ENCODE peak calls at places on chromosome 6, in nine cellular contexts. I is endothelial cell; X is GM12864; L is endodermal cell; M is GM12865; K is CD4-positive, alpha-beta T cell; B is epithelial cell of esophagus; G is HFFc6; J is Calu3. V is an unnamed sample.

GRCh38 chr6:47195251-47195650 is 114.5 kb downstream of the TNFRSF21 start:
- DNase-seq in M (no peak), B (no peak), I (no peak), J (no peak), K (no peak), G (no peak), L (no peak), X (no peak), V (no peak)

GRCh38 chr6:14827366-14827765 is 418.5 kb upstream of the JARID2 start:
- DNase-seq in I (no peak), G (no peak), L (no peak), K (no peak), J (no peak), B (no peak), M (no peak), X (no peak), V (no peak)

GRCh38 chr6:30319146-30319835 is 7.4 kb upstream of the TRIM39 start:
- DNase-seq in X (no peak), K (no peak), M (no peak), L (no peak), I (no peak), B (no peak), G (no peak), J (no peak), V (no peak)

GRCh38 chr6:1103945-1104623 is 207.8 kb upstream of the FOXQ1 start:
- DNase-seq in M (no peak), B (no peak), I (no peak), X (no peak), G (no peak), K (no peak), L (peak; percentile 59), J (no peak), V (no peak)

GRCh38 chr6:4774715-4775590 is 1.3 kb upstream of the CDYL start:
- DNase-seq in M (no peak), J (peak; percentile 34), B (peak; percentile 34), I (peak; percentile 37), K (peak; percentile 12), G (peak; percentile 10), L (no peak), X (no peak), V (no peak)

GRCh38 chr6:125596020-125596419 is 153.4 kb upstream of the HEY2 start:
- DNase-seq in K (no peak), M (no peak), I (no peak), X (no peak), L (no peak), J (no peak), G (no peak), B (peak; percentile 95), V (no peak)

GRCh38 chr6:127854009-127854408 is 46.8 kb downstream of the THEMIS start:
- DNase-seq in J (no peak), M (peak; percentile 17), L (no peak), I (no peak), K (no peak), X (no peak), G (no peak), B (peak; percentile 25), V (no peak)

GRCh38 chr6:71336901-71337300 is 48.3 kb downstream of the OGFRL1 start:
- DNase-seq in G (no peak), X (no peak), I (no peak), M (no peak), K (no peak), L (no peak), B (no peak), J (no peak), V (no peak)

GRCh38 chr6:9292975-9293374 is 857.6 kb upstream of the SLC35B3 start:
- DNase-seq in M (no peak), G (no peak), J (no peak), L (no peak), I (no peak), X (no peak), B (no peak), K (no peak), V (no peak)

GRCh38 chr6:44002591-44003344 is 124.5 kb downstream of the MRPL14 start:
- DNase-seq in I (peak; percentile 43), J (peak; percentile 97), M (peak; percentile 70), B (peak; percentile 57), X (no peak), L (peak; percentile 92), G (peak; percentile 7), K (peak; percentile 15), V (peak; percentile 89)

GRCh38 chr6:87078983-87079616 is 15.8 kb downstream of the CGA start:
- DNase-seq in I (peak; percentile 87), L (peak; percentile 96), X (peak; percentile 27), J (peak; percentile 83), M (peak; percentile 79), B (peak; percentile 75), G (peak; percentile 52), K (peak; percentile 6), V (no peak)

DNA sequence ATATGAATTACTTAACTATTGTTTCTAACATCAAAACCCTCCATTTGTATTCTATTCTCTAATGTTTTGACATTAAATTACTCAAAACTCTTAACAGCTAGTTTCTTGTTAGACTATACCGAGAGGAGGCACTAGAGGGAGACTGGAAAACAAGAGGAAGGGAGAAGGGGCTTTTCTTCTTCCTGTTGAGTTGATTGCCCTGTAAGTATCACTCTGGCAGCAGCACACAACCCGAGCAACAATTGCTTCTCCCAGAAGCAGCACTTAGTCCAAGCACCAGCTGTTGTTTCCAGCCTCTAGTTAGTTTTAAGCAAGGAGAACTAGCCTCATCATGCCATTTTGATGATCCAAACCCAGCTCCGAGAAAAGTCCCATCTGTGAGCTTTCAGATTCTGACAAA is 603.8 kb downstream of the PRKN start:
- DNase-seq in X (no peak), G (no peak), B (no peak), L (peak; percentile 52), K (no peak), I (no peak), M (no peak), J (no peak), V (no peak)
- TF ChIP-seq CTCF in X (no peak), G (no peak), B (no peak), L (peak; percentile 80), K (no peak), I (peak; percentile 32), M (no peak), J (peak; percentile 40), V (peak; percentile 69)

DNA sequence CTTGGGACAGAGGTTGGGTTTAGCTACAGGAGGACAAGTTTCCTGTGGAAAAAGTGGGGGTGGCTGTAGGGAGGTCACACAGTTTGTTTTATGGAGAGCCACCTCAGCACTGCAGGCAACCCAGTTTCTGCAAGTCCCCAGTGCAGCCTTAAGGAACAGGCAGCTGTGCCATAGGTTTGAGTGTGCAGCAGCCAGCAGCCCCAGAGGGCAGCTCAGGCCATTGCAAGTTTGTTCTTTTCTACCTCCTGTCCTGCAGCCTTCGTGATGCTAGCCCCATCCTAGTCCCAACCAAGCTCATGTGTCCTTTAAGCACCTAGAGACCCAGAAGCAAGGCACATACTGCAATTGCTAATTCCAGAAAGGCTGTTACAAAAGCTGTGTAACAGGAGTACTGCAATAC is 58.8 kb downstream of the ZBTB9 start:
- DNase-seq in K (no peak), L (no peak), I (peak; percentile 15), M (peak; percentile 25), B (no peak), X (no peak), G (no peak), J (no peak), V (no peak)
- TF ChIP-seq CTCF in K (no peak), L (peak; percentile 43), I (no peak), M (no peak), B (no peak), X (peak; percentile 48), G (no peak), J (no peak), V (no peak)

DNA sequence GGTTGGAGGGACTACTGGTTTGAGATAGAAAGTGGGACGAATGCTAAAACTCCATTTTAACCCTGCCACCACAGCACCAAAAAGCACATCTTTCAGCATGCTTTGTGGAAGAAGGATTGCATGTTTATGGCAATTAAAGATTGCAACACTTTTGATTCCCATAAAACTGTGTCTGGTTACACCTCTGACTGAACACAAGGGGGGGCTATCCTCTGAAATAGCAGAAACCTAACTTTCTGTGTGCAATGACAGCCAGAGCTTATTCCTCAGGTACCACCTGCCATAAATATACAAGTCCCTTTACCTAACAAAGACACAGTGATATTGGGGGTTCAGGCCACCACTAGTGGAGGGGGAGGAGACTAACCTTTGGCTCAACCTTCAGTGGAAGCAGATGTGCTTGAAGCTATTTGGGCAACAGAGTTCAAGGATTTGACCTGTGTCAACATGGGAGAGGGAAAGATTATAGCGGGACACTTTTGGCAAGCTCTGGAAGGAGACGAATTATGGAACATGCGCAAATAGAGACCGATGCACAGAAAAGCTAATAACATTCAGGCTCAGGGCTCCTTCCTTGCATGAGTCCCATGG is 9.6 kb upstream of the PLG start:
- DNase-seq in J (no peak), G (no peak), B (peak; percentile 5), M (peak; percentile 8), I (no peak), L (no peak), X (no peak), K (no peak), V (no peak)
- TF ChIP-seq CTCF in J (no peak), G (no peak), B (peak; percentile 29), M (peak; percentile 25), I (peak; percentile 13), L (peak; percentile 72), X (peak; percentile 41), K (no peak), V (peak; percentile 27)

GRCh38 chr6:31354248-31354647 is 2.7 kb downstream of the HLA-B start:
- DNase-seq in J (no peak), B (no peak), G (no peak), M (no peak), K (no peak), I (no peak), L (no peak), X (no peak), V (no peak)
- TF ChIP-seq CTCF in J (no peak), B (no peak), G (no peak), M (no peak), K (no peak), I (no peak), L (no peak), X (no peak), V (no peak)

GRCh38 chr6:91276315-91276714 is 689.4 kb upstream of the MAP3K7 start:
- DNase-seq in B (peak; percentile 3), K (no peak), X (no peak), J (no peak), M (no peak), L (no peak), I (no peak), G (no peak), V (no peak)
- TF ChIP-seq CTCF in B (peak; percentile 41), K (no peak), X (peak; percentile 62), J (no peak), M (peak; percentile 20), L (peak; percentile 82), I (no peak), G (no peak), V (peak; percentile 79)

DNA sequence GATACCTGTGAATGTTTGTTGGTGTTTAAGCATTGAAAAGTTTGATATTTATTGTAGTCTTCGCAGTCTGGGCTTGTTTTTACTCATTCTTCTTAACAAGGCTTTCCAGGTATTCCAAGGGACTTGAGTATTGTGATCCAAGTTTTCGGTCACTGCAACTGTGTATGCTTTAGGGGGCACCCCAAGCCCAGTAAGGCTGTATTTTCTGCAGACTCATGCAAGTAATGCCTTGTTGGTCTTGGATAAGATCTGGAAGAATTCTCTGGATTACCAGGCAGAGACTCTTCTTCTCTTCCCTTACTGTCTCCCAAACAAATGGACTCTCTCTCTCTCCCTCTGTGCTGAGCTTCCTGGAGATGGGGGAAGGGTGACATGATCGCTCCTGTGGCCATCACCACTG is 82.1 kb downstream of the RFPL4B start:
- DNase-seq in X (no peak), G (peak; percentile 43), L (peak; percentile 68), I (peak; percentile 10), B (peak; percentile 5), K (no peak), J (no peak), M (no peak), V (no peak)
- TF ChIP-seq CTCF in X (no peak), G (peak; percentile 56), L (peak; percentile 66), I (no peak), B (no peak), K (no peak), J (no peak), M (no peak), V (peak; percentile 61)

V was measured in chondrocyte.